ENCODE peak calls at places on chromosomes 16 and 17, in five cellular contexts. K, G, H, L and Y are unnamed samples.

GRCh38 chr17:3582921-3583320 is 25.3 kb upstream of the TRPV3 start:
- DNase-seq in H (no peak), G (no peak), K (no peak), L (no peak), Y (no peak)

GRCh38 chr17:19238167-19238505 is 970 bp downstream of the EPN2 start:
- DNase-seq in H (peak), L (no peak), K (peak), G (peak), Y (peak)

GRCh38 chr17:48456584-48456983 is 26.6 kb upstream of the SKAP1 start:
- DNase-seq in L (no peak), K (no peak), G (peak), H (no peak), Y (no peak)

GRCh38 chr16:979106-979505 is 2.5 kb upstream of the SOX8 start:
- DNase-seq in L (no peak), H (no peak), G (no peak), K (no peak), Y (no peak)

GRCh38 chr16:49969356-49970030 is 55.5 kb upstream of the CNEP1R1 start:
- DNase-seq in H (peak), K (no peak), L (no peak), G (no peak), Y (no peak)

GRCh38 chr17:82230627-82231311 is 1.9 kb downstream of the SLC16A3 start:
- DNase-seq in K (peak), L (no peak), H (peak), G (peak), Y (peak)

GRCh38 chr17:56593073-56593740 is at the start of gene NOG:
- DNase-seq in H (peak), K (peak), L (no peak), G (peak), Y (peak)

GRCh38 chr17:6700948-6701307 is 12.2 kb downstream of the SLC13A5 start:
- DNase-seq in L (no peak), G (no peak), H (no peak), K (no peak), Y (no peak)

GRCh38 chr16:55479560-55480197 is 681 bp downstream of the MMP2 start:
- DNase-seq in H (no peak), K (no peak), L (no peak), G (no peak), Y (no peak)

GRCh38 chr17:74340470-74341023 is 14.5 kb downstream of the KIF19 start:
- DNase-seq in L (no peak), H (no peak), G (peak), K (no peak), Y (no peak)

GRCh38 chr17:77231076-77231871 is 90.5 kb downstream of the SEC14L1 start:
- DNase-seq in K (no peak), G (no peak), L (no peak), H (no peak), Y (no peak)

GRCh38 chr16:87686697-87687570 is 78.9 kb downstream of the KLHDC4 start:
- DNase-seq in K (no peak), H (no peak), G (no peak), L (no peak), Y (no peak)

GRCh38 chr16:2084688-2085625 is 37.2 kb downstream of the TSC2 start:
- DNase-seq in L (no peak), H (no peak), G (no peak), K (no peak), Y (no peak)

GRCh38 chr17:969767-970387 is 9.7 kb downstream of the NXN start:
- DNase-seq in H (no peak), K (no peak), G (no peak), L (no peak), Y (no peak)

GRCh38 chr17:3682033-3682432 is 13.4 kb downstream of the EMC6 start:
- DNase-seq in L (no peak), K (no peak), H (no peak), G (no peak), Y (no peak)

GRCh38 chr17:62765351-62765750 is 42.8 kb downstream of the MARCHF10 start:
- DNase-seq in K (no peak), G (no peak), H (no peak), L (no peak), Y (no peak)

GRCh38 chr16:8474576-8474975 is 115.7 kb downstream of the TMEM114 start:
- DNase-seq in H (peak), L (no peak), G (peak), K (no peak), Y (no peak)

GRCh38 chr16:59053911-59054310 is 319.8 kb upstream of the GOT2 start:
- DNase-seq in L (no peak), K (no peak), G (no peak), H (no peak), Y (no peak)

GRCh38 chr16:22684282-22685161 is 129.4 kb upstream of the HS3ST2 start:
- DNase-seq in H (no peak), G (no peak), L (no peak), K (no peak), Y (no peak)

GRCh38 chr17:58280480-58281217 is at the start of gene MPO:
- DNase-seq in L (no peak), K (no peak), G (no peak), H (no peak), Y (no peak)

GRCh38 chr16:68452176-68452575 is 3.9 kb upstream of the SMPD3 start:
- DNase-seq in K (no peak), H (no peak), G (no peak), L (no peak), Y (no peak)

GRCh38 chr17:2017274-2017941 is 7.7 kb downstream of the RTN4RL1 start:
- DNase-seq in L (no peak), K (no peak), H (no peak), G (no peak), Y (no peak)

GRCh38 chr16:47578573-47578972 is 117.4 kb downstream of the PHKB start:
- DNase-seq in G (no peak), H (no peak), K (no peak), L (no peak), Y (no peak)

GRCh38 chr17:67218385-67218950 is 26.5 kb downstream of the HELZ start:
- DNase-seq in K (no peak), H (no peak), G (no peak), L (no peak), Y (no peak)

GRCh38 chr16:47143677-47144558 is at the start of gene NETO2:
- DNase-seq in H (peak), K (peak), G (peak), L (no peak), Y (peak)

GRCh38 chr16:29898786-29899515 is 399 bp downstream of the SEZ6L2 start:
- DNase-seq in K (no peak), L (no peak), G (peak), H (peak), Y (no peak)

GRCh38 chr17:80145076-80146075 is 1.6 kb downstream of the EIF4A3 start:
- DNase-seq in L (no peak), G (no peak), H (no peak), K (no peak), Y (no peak)

GRCh38 chr17:2928294-2928890 is 132.2 kb downstream of the RAP1GAP2 start:
- DNase-seq in H (peak), L (no peak), K (no peak), G (no peak), Y (no peak)

GRCh38 chr17:5694507-5694906 is 110.2 kb upstream of the NLRP1 start:
- DNase-seq in H (no peak), K (no peak), L (no peak), G (no peak), Y (no peak)

GRCh38 chr16:81517630-81518438 is 73.2 kb downstream of the CMIP start:
- DNase-seq in K (no peak), G (no peak), H (no peak), L (no peak), Y (no peak)

GRCh38 chr16:73390491-73390890 is 342.6 kb upstream of the ZFHX3 start:
- DNase-seq in K (no peak), G (no peak), L (no peak), H (no peak), Y (no peak)
- TF ChIP-seq CTCF in K (no peak), G (no peak), L (no peak), H (no peak), Y (no peak)

DNA sequence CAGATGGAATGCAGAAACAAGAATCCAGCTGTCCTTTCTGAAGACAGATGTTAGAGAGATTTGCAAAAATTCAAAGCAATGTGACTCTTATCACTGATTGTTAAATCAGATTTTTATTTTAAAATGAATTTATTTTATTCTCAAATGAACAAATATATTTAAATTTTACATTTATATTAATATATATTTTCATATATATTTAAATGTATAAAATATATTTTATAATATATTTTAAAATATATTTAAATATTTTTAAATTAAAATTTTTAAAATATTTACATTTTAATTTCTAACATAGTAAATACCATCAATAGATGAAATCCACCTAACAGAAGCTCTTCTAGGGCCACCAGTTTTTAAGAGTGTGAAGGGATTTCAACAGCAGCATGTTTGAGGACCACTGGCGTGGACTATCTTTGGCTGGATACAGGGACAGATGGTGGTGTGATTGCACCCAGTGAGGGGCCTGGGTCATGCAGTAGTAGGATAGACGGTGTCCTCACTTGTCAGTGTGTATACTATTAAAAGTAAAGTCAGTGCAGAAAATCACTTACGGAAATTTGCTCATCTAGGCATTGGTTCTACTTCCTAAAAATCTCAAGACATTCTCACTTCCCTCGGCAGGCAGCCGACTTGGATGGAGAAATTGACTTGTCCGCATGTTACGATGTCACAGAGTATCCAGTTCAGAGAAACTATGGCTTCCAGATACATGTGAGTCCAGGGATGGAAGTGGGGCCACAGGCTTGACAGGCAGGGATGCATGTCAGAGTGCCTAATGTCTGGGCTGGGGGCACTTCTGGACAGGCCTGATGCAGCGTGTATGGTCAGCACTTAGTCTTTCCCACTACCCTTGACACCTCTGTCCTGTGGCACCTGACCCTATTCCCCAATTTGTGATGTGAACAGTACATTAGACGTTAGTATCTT is 56.3 kb downstream of the PLD6 start:
- DNase-seq in G (no peak), K (no peak), H (no peak), L (no peak), Y (no peak)
- TF ChIP-seq CTCF in G (no peak), K (no peak), H (no peak), L (no peak), Y (no peak)

GRCh38 chr17:32116937-32117336 is 25.4 kb upstream of the RHOT1 start:
- DNase-seq in G (no peak), K (no peak), L (no peak), H (no peak), Y (no peak)

GRCh38 chr17:32112416-32112815 is 29.9 kb upstream of the RHOT1 start:
- DNase-seq in K (no peak), L (no peak), G (no peak), H (no peak), Y (no peak)

GRCh38 chr17:32114536-32114935 is 27.8 kb upstream of the RHOT1 start:
- DNase-seq in G (no peak), L (no peak), H (no peak), K (no peak), Y (no peak)

GRCh38 chr17:32110596-32110995 is 31.7 kb upstream of the RHOT1 start:
- DNase-seq in G (no peak), K (no peak), L (no peak), H (no peak), Y (no peak)

GRCh38 chr17:32111141-32111771 is 31.0 kb upstream of the RHOT1 start:
- DNase-seq in K (no peak), L (peak), H (peak), G (peak), Y (peak)
- TF ChIP-seq CTCF in K (no peak), L (peak), H (no peak), G (no peak), Y (no peak)

DNA sequence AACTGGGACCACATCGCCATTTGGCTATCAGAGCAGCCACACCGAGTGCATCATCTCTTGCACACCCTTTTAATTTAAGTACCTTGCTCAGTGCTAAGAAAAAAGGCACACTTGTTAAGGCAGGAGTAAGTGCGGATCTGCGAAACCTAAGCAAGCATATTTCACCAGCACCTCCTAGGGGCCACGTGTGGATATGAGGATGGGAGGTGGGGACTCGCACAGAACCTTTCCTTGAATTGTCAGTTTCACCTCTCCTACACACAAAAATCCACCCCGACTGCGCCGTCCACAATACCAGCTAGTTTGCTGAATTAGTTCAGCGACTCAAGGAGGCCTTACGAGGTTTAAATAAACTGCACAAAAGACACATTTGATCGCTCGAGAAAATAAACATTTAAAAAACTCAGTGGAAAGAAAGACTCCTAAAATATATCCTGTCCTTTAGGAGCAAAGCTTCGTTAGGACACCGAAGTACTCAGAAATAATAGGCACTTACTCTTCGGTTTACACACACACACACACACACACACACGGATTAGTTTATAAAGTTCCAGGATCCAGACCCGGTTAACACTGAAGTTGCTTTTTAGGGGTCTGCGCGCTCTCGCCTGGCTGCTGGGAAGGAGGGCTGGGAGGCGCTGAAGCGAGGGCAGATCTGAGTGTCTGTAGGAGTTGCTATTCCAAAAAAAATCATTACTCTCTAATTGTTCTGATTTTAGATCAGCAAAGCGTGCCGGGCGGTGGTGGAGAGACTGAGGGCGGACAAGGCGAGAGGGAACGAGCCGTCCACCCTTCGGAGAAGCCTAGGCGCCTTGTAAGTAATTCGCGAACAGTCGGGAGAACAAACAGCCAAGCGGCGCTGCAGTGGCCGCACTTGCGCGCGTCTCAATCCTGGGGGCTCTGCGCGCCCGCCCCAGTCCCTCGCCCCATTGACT is 1.0 kb upstream of the KCNJ2 start:
- DNase-seq in H (peak), G (peak), K (peak), L (peak), Y (peak)
- TF ChIP-seq CTCF in H (peak), G (no peak), K (peak), L (peak), Y (peak)

GRCh38 chr17:36948717-36949460 is at the start of gene AATF:
- DNase-seq in L (peak), K (peak), H (peak), G (peak), Y (peak)

GRCh38 chr17:36947922-36948716 is 635 bp upstream of the AATF start:
- DNase-seq in K (no peak), H (no peak), G (no peak), L (no peak), Y (no peak)

GRCh38 chr17:36950027-36950426 is 1.3 kb downstream of the AATF start:
- DNase-seq in L (no peak), K (no peak), H (no peak), G (no peak), Y (no peak)

GRCh38 chr17:36951390-36951789 is 2.6 kb downstream of the AATF start:
- DNase-seq in L (no peak), K (no peak), H (no peak), G (no peak), Y (no peak)

GRCh38 chr17:36949461-36949927 is 740 bp downstream of the AATF start:
- DNase-seq in G (no peak), K (no peak), H (no peak), L (no peak), Y (no peak)
- TF ChIP-seq CTCF in G (no peak), K (no peak), H (no peak), L (peak), Y (no peak)